ENCODE peak calls at places on chromosomes 13 and 19, in five cellular contexts. One of them, this sample, is unnamed.
A peak's percentile ranks its signal among the peaks of the same experiment; 100 is the strongest.

GRCh38 chr19:39078436-39079200 is 5.5 kb upstream of the ACP7 start:
- DNase-seq in upper lobe of left lung: no peak
- DNase-seq in astrocyte of the spinal cord: peak; percentile 97
- DNase-seq in cardiac fibroblast: peak; percentile 99
- DNase-seq in fibroblast of mammary gland: peak; percentile 96
- DNase-seq in this sample: peak; percentile 98

GRCh38 chr19:23343434-23344010 is 51.7 kb downstream of the ZNF91 start:
- DNase-seq in upper lobe of left lung: no peak
- DNase-seq in fibroblast of mammary gland: no peak
- DNase-seq in cardiac fibroblast: no peak
- DNase-seq in astrocyte of the spinal cord: no peak
- DNase-seq in this sample: no peak

GRCh38 chr13:76597868-76598267 is 288.3 kb downstream of the KCTD12 start:
- DNase-seq in astrocyte of the spinal cord: no peak
- DNase-seq in fibroblast of mammary gland: no peak
- DNase-seq in cardiac fibroblast: no peak
- DNase-seq in upper lobe of left lung: no peak
- DNase-seq in this sample: no peak

GRCh38 chr19:57068921-57069697 is 50.7 kb upstream of the USP29 start:
- DNase-seq in upper lobe of left lung: no peak
- DNase-seq in fibroblast of mammary gland: no peak
- DNase-seq in astrocyte of the spinal cord: no peak
- DNase-seq in cardiac fibroblast: no peak
- DNase-seq in this sample: no peak

GRCh38 chr13:21216332-21216731 is 39.9 kb downstream of the MRPL57 start:
- DNase-seq in cardiac fibroblast: no peak
- DNase-seq in astrocyte of the spinal cord: no peak
- DNase-seq in upper lobe of left lung: no peak
- DNase-seq in fibroblast of mammary gland: no peak
- DNase-seq in this sample: no peak

GRCh38 chr13:98846991-98847390 is 94.5 kb upstream of the SLC15A1 start:
- DNase-seq in cardiac fibroblast: no peak
- DNase-seq in upper lobe of left lung: no peak
- DNase-seq in astrocyte of the spinal cord: no peak
- DNase-seq in fibroblast of mammary gland: no peak
- DNase-seq in this sample: no peak

GRCh38 chr19:4304509-4305252 is at the start of gene FSD1:
- DNase-seq in upper lobe of left lung: peak; percentile 89
- DNase-seq in fibroblast of mammary gland: peak; percentile 34
- DNase-seq in cardiac fibroblast: peak; percentile 47
- DNase-seq in astrocyte of the spinal cord: peak; percentile 42
- DNase-seq in this sample: peak; percentile 43

GRCh38 chr19:10111405-10111811 is at the start of gene P2RY11:
- DNase-seq in astrocyte of the spinal cord: no peak
- DNase-seq in fibroblast of mammary gland: no peak
- DNase-seq in cardiac fibroblast: no peak
- DNase-seq in upper lobe of left lung: no peak
- DNase-seq in this sample: no peak

GRCh38 chr13:93180376-93180966 is 46.1 kb upstream of the GPC6 start:
- DNase-seq in upper lobe of left lung: no peak
- DNase-seq in fibroblast of mammary gland: peak; percentile 24
- DNase-seq in astrocyte of the spinal cord: peak; percentile 51
- DNase-seq in cardiac fibroblast: peak; percentile 52
- DNase-seq in this sample: peak; percentile 70

GRCh38 chr13:71625694-71626093 is 241.3 kb downstream of the DACH1 start:
- DNase-seq in upper lobe of left lung: no peak
- DNase-seq in cardiac fibroblast: peak; percentile 68
- DNase-seq in astrocyte of the spinal cord: peak; percentile 28
- DNase-seq in fibroblast of mammary gland: no peak
- DNase-seq in this sample: no peak

GRCh38 chr19:8451885-8452284 is 7.1 kb downstream of the HNRNPM start:
- DNase-seq in fibroblast of mammary gland: peak; percentile 72
- DNase-seq in upper lobe of left lung: no peak
- DNase-seq in cardiac fibroblast: peak; percentile 57
- DNase-seq in astrocyte of the spinal cord: peak; percentile 73
- DNase-seq in this sample: peak; percentile 62

GRCh38 chr19:55082023-55082851 is 6.6 kb downstream of the EPS8L1 start:
- DNase-seq in astrocyte of the spinal cord: peak; percentile 41
- DNase-seq in upper lobe of left lung: peak; percentile 89
- DNase-seq in fibroblast of mammary gland: peak; percentile 57
- DNase-seq in cardiac fibroblast: peak; percentile 54
- DNase-seq in this sample: no peak

DNA sequence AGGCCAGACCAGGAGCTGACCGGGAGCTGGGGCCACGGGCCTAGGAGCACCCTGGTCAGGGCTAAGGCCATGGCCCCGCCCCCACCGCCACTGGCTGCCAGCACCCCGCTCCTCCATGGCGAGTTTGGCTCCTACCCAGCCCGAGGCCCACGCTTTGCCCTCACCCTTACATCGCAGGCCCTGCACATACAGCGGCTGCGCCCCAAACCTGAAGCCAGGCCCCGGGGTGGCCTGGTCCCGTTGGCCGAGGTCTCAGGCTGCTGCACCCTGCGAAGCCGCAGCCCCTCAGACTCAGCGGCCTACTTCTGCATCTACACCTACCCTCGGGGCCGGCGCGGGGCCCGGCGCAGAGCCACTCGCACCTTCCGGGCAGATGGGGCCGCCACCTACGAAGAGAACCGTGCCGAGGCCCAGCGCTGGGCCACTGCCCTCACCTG is 6.6 kb downstream of the SPHK2 start:
- DNase-seq in cardiac fibroblast: no peak
- DNase-seq in upper lobe of left lung: peak; percentile 86
- DNase-seq in astrocyte of the spinal cord: no peak
- DNase-seq in fibroblast of mammary gland: no peak
- DNase-seq in this sample: no peak
- H3K4me3 ChIP-seq in cardiac fibroblast: no peak overlapping the region
- H3K4me3 ChIP-seq in upper lobe of left lung: no peak overlapping the region
- H3K4me3 ChIP-seq in astrocyte of the spinal cord: no peak overlapping the region
- H3K4me3 ChIP-seq in fibroblast of mammary gland: no peak overlapping the region
- H3K4me3 ChIP-seq in this sample: no peak overlapping the region

GRCh38 chr19:16760990-16761389 is 41.3 kb downstream of the NWD1 start:
- DNase-seq in fibroblast of mammary gland: no peak
- DNase-seq in cardiac fibroblast: no peak
- DNase-seq in astrocyte of the spinal cord: no peak
- DNase-seq in upper lobe of left lung: no peak
- DNase-seq in this sample: no peak
- TF ChIP-seq CTCF in fibroblast of mammary gland: no peak
- TF ChIP-seq CTCF in cardiac fibroblast: no peak
- TF ChIP-seq CTCF in astrocyte of the spinal cord: no peak
- TF ChIP-seq CTCF in upper lobe of left lung: no peak
- TF ChIP-seq CTCF in this sample: no peak

GRCh38 chr19:35741216-35741541 is 1.1 kb downstream of the IGFLR1 start:
- DNase-seq in astrocyte of the spinal cord: no peak
- DNase-seq in upper lobe of left lung: no peak
- DNase-seq in fibroblast of mammary gland: no peak
- DNase-seq in cardiac fibroblast: no peak
- DNase-seq in this sample: no peak
- H3K4me3 ChIP-seq in astrocyte of the spinal cord: peak overlapping the region; percentile 57
- H3K4me3 ChIP-seq in upper lobe of left lung: peak overlapping the region; percentile 77
- H3K4me3 ChIP-seq in fibroblast of mammary gland: peak overlapping the region; percentile 65
- H3K4me3 ChIP-seq in cardiac fibroblast: peak overlapping the region; percentile 62
- H3K4me3 ChIP-seq in this sample: peak overlapping the region; percentile 72

GRCh38 chr19:38032151-38032550 is 125.1 kb downstream of the SIPA1L3 start:
- DNase-seq in fibroblast of mammary gland: peak; percentile 31
- DNase-seq in upper lobe of left lung: no peak
- DNase-seq in cardiac fibroblast: peak; percentile 36
- DNase-seq in astrocyte of the spinal cord: peak; percentile 66
- DNase-seq in this sample: peak; percentile 53

GRCh38 chr19:38032951-38033350 is 125.9 kb downstream of the SIPA1L3 start:
- DNase-seq in fibroblast of mammary gland: no peak
- DNase-seq in upper lobe of left lung: no peak
- DNase-seq in cardiac fibroblast: peak; percentile 48
- DNase-seq in astrocyte of the spinal cord: peak; percentile 52
- DNase-seq in this sample: peak; percentile 24

GRCh38 chr19:38034153-38034835 is 127.3 kb downstream of the SIPA1L3 start:
- DNase-seq in cardiac fibroblast: peak; percentile 80
- DNase-seq in upper lobe of left lung: no peak
- DNase-seq in fibroblast of mammary gland: peak; percentile 57
- DNase-seq in astrocyte of the spinal cord: peak; percentile 87
- DNase-seq in this sample: no peak

GRCh38 chr19:38035515-38036495 is 128.8 kb downstream of the SIPA1L3 start:
- DNase-seq in astrocyte of the spinal cord: peak; percentile 55
- DNase-seq in cardiac fibroblast: peak; percentile 58
- DNase-seq in fibroblast of mammary gland: peak; percentile 54
- DNase-seq in upper lobe of left lung: peak; percentile 17
- DNase-seq in this sample: peak; percentile 58

DNA sequence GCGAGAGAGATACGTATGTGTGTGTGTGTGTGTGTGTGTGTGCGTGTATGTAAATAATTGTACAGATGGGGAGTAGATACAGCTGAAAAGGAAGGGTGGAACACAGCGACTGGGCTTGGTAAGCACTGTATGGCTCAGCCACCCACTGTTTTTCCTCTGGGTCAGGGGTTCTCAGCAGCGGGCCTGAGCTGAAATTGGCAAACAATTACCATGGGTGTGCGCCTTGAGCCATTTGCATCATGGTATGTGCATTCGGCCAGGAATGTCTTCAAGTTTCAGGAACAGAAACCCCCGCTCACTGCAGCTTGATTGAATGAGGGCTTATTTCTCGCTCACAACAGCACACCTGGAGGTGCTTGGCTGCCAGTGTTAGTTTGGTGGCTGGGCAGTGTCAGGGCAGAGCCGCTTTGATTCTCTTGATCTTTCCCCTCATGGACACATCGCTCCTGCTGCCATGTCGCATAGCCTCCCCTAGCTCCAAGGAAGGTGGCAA is 126.7 kb downstream of the SIPA1L3 start:
- DNase-seq in fibroblast of mammary gland: no peak
- DNase-seq in astrocyte of the spinal cord: peak; percentile 61
- DNase-seq in cardiac fibroblast: peak; percentile 27
- DNase-seq in upper lobe of left lung: no peak
- DNase-seq in this sample: no peak
- TF ChIP-seq CTCF in fibroblast of mammary gland: no peak
- TF ChIP-seq CTCF in astrocyte of the spinal cord: no peak
- TF ChIP-seq CTCF in cardiac fibroblast: no peak
- TF ChIP-seq CTCF in upper lobe of left lung: no peak
- TF ChIP-seq CTCF in this sample: no peak

GRCh38 chr13:95298971-95299627 is 2.2 kb downstream of the ABCC4 start:
- DNase-seq in cardiac fibroblast: peak; percentile 85
- DNase-seq in fibroblast of mammary gland: peak; percentile 90
- DNase-seq in astrocyte of the spinal cord: peak; percentile 83
- DNase-seq in upper lobe of left lung: no peak
- DNase-seq in this sample: peak; percentile 43

GRCh38 chr13:95296326-95296939 is 4.8 kb downstream of the ABCC4 start:
- DNase-seq in cardiac fibroblast: peak; percentile 29
- DNase-seq in upper lobe of left lung: no peak
- DNase-seq in astrocyte of the spinal cord: no peak
- DNase-seq in fibroblast of mammary gland: no peak
- DNase-seq in this sample: peak; percentile 13

GRCh38 chr13:95300625-95301134 is 571 bp downstream of the ABCC4 start:
- DNase-seq in cardiac fibroblast: peak; percentile 34
- DNase-seq in upper lobe of left lung: no peak
- DNase-seq in fibroblast of mammary gland: peak; percentile 57
- DNase-seq in astrocyte of the spinal cord: peak; percentile 56
- DNase-seq in this sample: peak; percentile 59

GRCh38 chr13:95301135-95301946 is at the start of gene ABCC4:
- DNase-seq in fibroblast of mammary gland: peak; percentile 62
- DNase-seq in upper lobe of left lung: peak; percentile 95
- DNase-seq in cardiac fibroblast: peak; percentile 67
- DNase-seq in astrocyte of the spinal cord: peak; percentile 68
- DNase-seq in this sample: peak; percentile 72

GRCh38 chr13:95298169-95298940 is 2.9 kb downstream of the ABCC4 start:
- DNase-seq in astrocyte of the spinal cord: no peak
- DNase-seq in upper lobe of left lung: no peak
- DNase-seq in fibroblast of mammary gland: no peak
- DNase-seq in cardiac fibroblast: no peak
- DNase-seq in this sample: no peak
- H3K4me3 ChIP-seq in astrocyte of the spinal cord: no peak overlapping the region
- H3K4me3 ChIP-seq in upper lobe of left lung: no peak overlapping the region
- H3K4me3 ChIP-seq in fibroblast of mammary gland: no peak overlapping the region
- H3K4me3 ChIP-seq in cardiac fibroblast: no peak overlapping the region
- H3K4me3 ChIP-seq in this sample: no peak overlapping the region

DNA sequence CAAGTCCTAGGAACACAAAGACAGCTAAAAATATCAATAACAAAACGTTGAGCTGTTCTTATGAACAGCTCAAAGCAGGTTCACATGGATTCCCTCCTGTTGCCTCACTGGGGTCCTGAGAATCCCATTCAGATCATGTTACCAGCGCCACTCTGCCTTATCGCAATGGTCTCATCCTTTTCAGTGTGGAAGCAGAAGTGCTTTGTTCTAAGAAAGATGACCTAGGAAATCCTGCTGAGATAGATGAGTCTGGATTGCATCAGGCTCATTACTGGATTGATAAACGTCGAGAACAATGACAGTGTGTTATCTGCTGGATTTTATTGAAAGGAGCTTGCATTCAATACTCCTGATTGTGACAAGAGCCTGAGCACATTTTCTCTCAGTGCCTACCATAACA is 87.0 kb downstream of the SLAIN1 start:
- DNase-seq in fibroblast of mammary gland: no peak
- DNase-seq in cardiac fibroblast: no peak
- DNase-seq in astrocyte of the spinal cord: no peak
- DNase-seq in upper lobe of left lung: no peak
- DNase-seq in this sample: no peak
- TF ChIP-seq CTCF in fibroblast of mammary gland: no peak
- TF ChIP-seq CTCF in cardiac fibroblast: no peak
- TF ChIP-seq CTCF in astrocyte of the spinal cord: no peak
- TF ChIP-seq CTCF in upper lobe of left lung: no peak
- TF ChIP-seq CTCF in this sample: no peak

GRCh38 chr19:33233056-33233873 is 7.6 kb upstream of the SLC7A10 start:
- DNase-seq in cardiac fibroblast: no peak
- DNase-seq in upper lobe of left lung: no peak
- DNase-seq in astrocyte of the spinal cord: no peak
- DNase-seq in fibroblast of mammary gland: no peak
- DNase-seq in this sample: no peak
- H3K4me3 ChIP-seq in cardiac fibroblast: no peak overlapping the region
- H3K4me3 ChIP-seq in upper lobe of left lung: no peak overlapping the region
- H3K4me3 ChIP-seq in astrocyte of the spinal cord: no peak overlapping the region
- H3K4me3 ChIP-seq in fibroblast of mammary gland: no peak overlapping the region
- H3K4me3 ChIP-seq in this sample: no peak overlapping the region